ENCODE peak calls at places on chromosomes 6 and 20, in five cellular contexts. E, F, O, G and W are unnamed samples. For H3K4me1, the result is how much of the 10 kb centered on the place peaks cover.

GRCh38 chr6:4788953-4789584 is 12.9 kb downstream of the CDYL start:
- DNase-seq in E (no peak), F (no peak), O (no peak), G (no peak), W (no peak)

GRCh38 chr20:14761903-14762302 is 424.5 kb upstream of the FLRT3 start:
- DNase-seq in E (no peak), F (no peak), O (no peak), G (no peak), W (no peak)

GRCh38 chr6:8639928-8640649 is 204.7 kb upstream of the SLC35B3 start:
- DNase-seq in E (no peak), F (no peak), O (no peak), G (no peak), W (no peak)

GRCh38 chr6:31922942-31923341 is 4.6 kb upstream of the C2 start:
- DNase-seq in E (no peak), F (peak), O (no peak), G (no peak), W (no peak)

GRCh38 chr6:152587473-152587872 is 49.7 kb downstream of the SYNE1 start:
- DNase-seq in E (no peak), F (no peak), O (no peak), G (no peak), W (no peak)

GRCh38 chr6:167910007-167910406 is 83.3 kb downstream of the AFDN start:
- DNase-seq in E (no peak), F (no peak), O (no peak), G (no peak), W (no peak)

GRCh38 chr6:17485181-17485580 is 91.8 kb downstream of the CAP2 start:
- DNase-seq in E (no peak), F (no peak), O (no peak), G (no peak), W (no peak)

GRCh38 chr6:165723326-165723725 is 60.3 kb upstream of the PDE10A start:
- DNase-seq in E (no peak), F (no peak), O (no peak), G (no peak), W (no peak)

GRCh38 chr6:119966484-119966883 is 616.9 kb upstream of the MAN1A1 start:
- DNase-seq in E (no peak), F (no peak), O (no peak), G (no peak), W (no peak)

GRCh38 chr6:34239893-34240292 is 3.2 kb downstream of the HMGA1 start:
- DNase-seq in E (no peak), F (no peak), O (no peak), G (no peak), W (no peak)

GRCh38 chr6:34241351-34242215 is 4.9 kb downstream of the HMGA1 start:
- DNase-seq in E (no peak), F (peak), O (no peak), G (no peak), W (no peak)

GRCh38 chr6:34239240-34239825 is 2.7 kb downstream of the HMGA1 start:
- DNase-seq in E (no peak), F (no peak), O (no peak), G (peak), W (no peak)

GRCh38 chr6:34242252-34243130 is 5.8 kb downstream of the HMGA1 start:
- DNase-seq in E (no peak), F (peak), O (no peak), G (no peak), W (no peak)

DNA sequence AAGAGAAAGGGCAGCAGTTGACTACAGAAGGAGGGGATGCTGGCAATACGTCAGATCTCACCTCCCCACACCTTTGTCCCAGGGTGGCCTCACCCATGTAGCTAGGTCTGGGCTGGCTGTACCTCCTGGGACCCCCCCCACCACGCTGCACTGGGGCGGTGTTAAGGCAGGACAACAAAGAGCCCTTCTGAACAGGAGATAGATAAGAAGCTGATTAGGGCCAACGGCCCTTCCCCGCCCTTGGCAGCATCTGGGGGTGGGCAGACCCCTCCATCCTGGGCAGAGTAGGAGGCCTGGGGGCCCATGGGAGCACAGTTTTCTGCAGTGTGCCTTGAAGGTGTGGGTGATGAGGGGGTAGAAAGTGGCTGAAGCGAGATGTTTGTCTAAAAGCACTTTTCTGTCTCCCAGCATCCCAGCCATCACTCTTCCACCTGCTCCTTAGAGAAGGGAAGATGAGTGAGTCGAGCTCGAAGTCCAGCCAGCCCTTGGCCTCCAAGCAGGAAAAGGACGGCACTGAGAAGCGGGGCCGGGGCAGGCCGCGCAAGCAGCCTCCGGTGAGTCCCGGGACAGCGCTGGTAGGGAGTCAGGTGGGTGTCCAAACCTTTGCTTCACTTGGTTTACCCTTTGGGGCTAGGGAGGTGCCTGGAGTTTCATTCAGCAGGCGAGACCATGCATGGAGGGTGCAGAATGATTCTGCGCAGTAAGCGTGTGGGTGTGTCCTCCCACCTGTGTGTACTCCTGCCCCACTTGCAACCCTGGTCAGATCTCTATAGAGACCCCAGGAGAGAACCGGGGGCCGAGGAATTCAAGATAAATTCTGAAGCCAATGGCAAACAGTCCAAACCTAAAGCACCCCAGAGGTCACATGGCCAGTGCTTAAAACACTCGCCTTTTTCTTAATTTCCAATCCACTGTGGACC is 3.9 kb downstream of the HMGA1 start:
- DNase-seq in E (no peak), F (peak), O (no peak), G (peak), W (no peak)
- H3K4me3 ChIP-seq in E (no peak), F (no peak), O (no peak), G (no peak), W (no peak)

GRCh38 chr6:35905841-35906498 is 14.9 kb downstream of the SRPK1 start:
- DNase-seq in E (no peak), F (no peak), O (no peak), G (no peak), W (no peak)
- H3K4me1 ChIP-seq in E (under half), F (under half), O (under half), G (under half), W (under half)

DNA sequence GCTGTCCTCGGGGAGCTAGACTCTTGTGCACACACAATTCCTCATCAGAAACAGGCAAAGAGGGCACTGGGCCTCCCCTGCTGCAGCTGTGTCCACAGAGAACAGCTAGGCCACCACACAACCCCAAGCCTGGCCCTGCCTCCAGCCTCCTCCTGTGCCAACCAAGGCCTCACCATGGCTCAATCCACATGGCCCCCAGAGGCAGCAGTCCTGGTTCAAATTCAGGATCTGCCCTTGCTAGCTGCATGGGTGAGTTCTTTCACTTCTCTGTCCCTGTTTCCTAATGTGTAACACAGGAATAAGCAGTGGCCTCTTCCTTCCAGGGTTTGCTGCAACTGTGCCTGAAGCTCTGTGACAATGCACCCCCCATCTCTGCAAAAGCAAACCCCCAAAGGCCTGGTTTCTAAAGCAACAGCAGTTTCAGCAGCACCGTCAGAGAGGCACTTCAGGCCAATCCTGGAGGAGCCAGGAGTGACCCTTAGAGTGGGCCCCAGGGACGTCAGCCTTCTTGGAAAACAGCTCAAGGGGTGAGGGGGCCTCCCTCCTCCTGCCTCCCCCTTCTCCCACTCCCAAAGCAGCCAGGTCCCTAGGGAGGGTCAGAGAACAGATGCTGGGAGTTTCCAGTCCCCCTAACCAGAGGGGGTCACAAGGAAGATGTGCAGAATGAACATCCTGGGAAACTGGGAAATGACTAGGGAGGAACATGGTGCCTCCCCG is 2.2 kb downstream of the ADISSP start:
- DNase-seq in E (no peak), F (no peak), O (no peak), G (no peak), W (no peak)
- H3K4me3 ChIP-seq in E (no peak), F (no peak), O (no peak), G (no peak), W (peak)

DNA sequence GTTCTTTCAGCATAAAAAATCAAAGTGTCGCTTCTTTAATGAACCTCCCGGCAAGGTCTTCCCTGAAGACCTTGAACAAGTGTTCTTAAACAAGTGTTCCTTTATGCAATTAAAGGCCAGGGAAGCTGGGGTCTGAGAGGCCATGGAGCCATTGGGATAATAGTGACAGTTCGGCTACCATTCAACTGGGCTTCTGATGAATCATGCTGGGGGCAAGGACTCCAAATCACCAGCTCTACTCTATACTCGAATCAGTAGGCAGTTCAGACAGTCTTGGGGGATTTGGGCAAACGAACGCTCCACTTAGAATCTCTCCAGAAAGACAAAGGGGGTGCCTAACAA is 34.7 kb upstream of the EZR start:
- DNase-seq in E (no peak), F (no peak), O (no peak), G (no peak), W (no peak)
- H3K4me1 ChIP-seq in E (under half), F (under half), O (half or more), G (under half), W (under half)

GRCh38 chr6:13404892-13405254 is 76.5 kb upstream of the TBC1D7 start:
- DNase-seq in E (no peak), F (no peak), O (no peak), G (no peak), W (no peak)

GRCh38 chr6:13404115-13404891 is 76.0 kb upstream of the TBC1D7 start:
- DNase-seq in E (no peak), F (no peak), O (no peak), G (no peak), W (peak)

GRCh38 chr6:13407368-13407708 is 79.0 kb upstream of the TBC1D7 start:
- DNase-seq in E (no peak), F (no peak), O (no peak), G (no peak), W (no peak)

GRCh38 chr6:13406781-13407180 is 78.4 kb upstream of the TBC1D7 start:
- DNase-seq in E (no peak), F (no peak), O (no peak), G (no peak), W (no peak)

DNA sequence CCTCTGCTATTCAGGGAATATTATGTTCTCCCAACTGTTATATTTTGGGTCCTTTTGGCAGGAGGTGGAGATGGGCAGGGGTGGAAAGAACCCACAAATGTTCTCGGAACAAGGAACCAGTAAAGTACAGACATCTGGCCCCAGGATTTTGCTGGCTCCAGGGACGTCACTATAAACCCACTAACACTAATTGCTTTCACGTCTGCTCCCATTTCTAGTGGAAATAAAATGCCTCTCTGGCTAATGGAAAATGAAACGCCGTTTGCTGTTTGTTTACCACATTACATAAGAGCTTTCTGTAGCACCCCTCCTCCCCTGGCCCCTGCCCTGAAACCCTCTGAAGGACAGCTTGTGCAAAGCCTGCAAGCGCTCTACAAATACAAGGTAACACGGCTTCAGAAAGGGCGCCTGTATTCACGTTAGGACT is 77.7 kb upstream of the TBC1D7 start:
- DNase-seq in E (no peak), F (no peak), O (no peak), G (no peak), W (no peak)
- H3K4me3 ChIP-seq in E (no peak), F (no peak), O (no peak), G (no peak), W (no peak)

DNA sequence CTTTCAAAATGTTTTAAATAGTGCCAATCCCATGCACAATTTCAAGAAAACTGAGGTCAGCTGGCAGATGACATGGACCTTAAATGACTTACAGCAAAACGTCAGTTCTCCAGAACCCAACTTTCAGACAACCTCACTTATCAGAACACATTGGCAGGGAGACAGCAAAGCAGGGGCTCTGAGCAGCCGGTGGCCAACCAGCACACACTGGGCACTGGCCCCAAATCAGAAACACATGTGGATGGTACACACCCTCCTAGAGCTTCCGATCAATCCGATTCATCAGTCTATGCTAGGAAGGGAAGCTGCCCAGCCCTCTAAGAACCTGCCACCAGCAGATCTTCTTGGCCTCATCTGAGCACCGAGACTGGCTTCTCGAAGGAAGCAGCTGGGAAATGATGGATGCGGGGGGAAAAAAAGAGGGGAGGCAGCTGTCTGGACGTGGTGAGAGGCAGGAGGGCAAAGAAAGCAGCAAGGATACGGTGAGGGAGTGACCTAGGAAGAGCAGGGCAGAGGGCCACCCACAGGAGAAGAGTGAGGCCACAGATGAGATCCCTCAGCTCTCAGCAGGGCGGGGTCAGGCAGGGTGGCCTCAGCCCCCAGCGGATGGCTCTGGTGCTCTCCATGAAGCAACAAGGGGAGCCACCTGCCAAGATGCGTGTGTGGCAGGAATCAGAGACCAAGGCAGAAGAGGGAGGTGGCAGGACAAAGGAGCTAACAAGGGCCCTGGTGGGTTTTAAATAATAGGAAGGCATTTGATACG is 32.9 kb downstream of the TAF4 start:
- DNase-seq in E (no peak), F (no peak), O (no peak), G (no peak), W (peak)
- H3K4me1 ChIP-seq in E (under half), F (under half), O (under half), G (under half), W (under half)

GRCh38 chr6:124962617-124963415 is 579 bp downstream of the RNF217 start:
- DNase-seq in E (peak), F (peak), O (peak), G (peak), W (peak)
- H3K4me3 ChIP-seq in E (peak), F (peak), O (peak), G (peak), W (peak)

GRCh38 chr6:1738682-1739081 is 129.0 kb downstream of the FOXC1 start:
- DNase-seq in E (no peak), F (no peak), O (no peak), G (no peak), W (no peak)

GRCh38 chr6:1739220-1739619 is 129.5 kb downstream of the FOXC1 start:
- DNase-seq in E (no peak), F (no peak), O (no peak), G (no peak), W (no peak)

GRCh38 chr6:1739680-1740079 is 130.0 kb downstream of the FOXC1 start:
- DNase-seq in E (no peak), F (no peak), O (no peak), G (no peak), W (no peak)

GRCh38 chr6:1736346-1737105 is 126.8 kb downstream of the FOXC1 start:
- DNase-seq in E (no peak), F (no peak), O (no peak), G (no peak), W (no peak)

DNA sequence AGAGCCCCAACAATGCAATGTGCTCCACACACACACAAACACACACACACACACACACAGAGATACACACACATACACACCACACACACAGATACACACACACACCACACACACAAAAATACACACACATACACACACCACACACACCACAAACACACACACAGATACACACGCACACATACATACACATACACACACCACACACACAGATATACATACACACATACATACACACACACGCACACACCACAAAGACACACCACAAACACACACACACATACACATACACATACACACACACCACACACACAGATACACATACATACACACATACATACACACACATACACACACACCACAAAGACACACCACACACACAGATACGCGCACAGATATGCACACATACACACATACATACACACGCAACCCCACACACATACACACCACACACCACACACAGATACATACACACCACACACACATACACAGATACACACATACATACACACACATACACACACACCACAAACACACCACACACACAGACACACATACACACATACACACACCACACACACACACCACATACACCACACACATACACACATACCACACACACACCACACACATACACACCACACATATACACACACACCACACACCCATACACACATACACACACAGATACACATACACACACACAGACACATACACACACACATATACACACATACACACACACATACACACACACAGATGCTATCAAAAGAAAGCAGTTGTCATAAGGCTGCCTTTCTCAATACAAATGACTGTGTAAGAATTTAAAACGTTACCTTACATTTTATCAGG is 128.0 kb downstream of the FOXC1 start:
- DNase-seq in E (no peak), F (no peak), O (no peak), G (no peak), W (no peak)
- H3K4me1 ChIP-seq in E (under half), F (under half), O (under half), G (under half), W (under half)